ENCODE peak calls at places on chromosomes 6 and 20, in four cellular contexts. One of them, this sample, is unnamed.

GRCh38 chr6:162363757-162364156 is 363.8 kb downstream of the PRKN start:
- DNase-seq in mesothelial cell of epicardium: no peak
- DNase-seq in NCI-H1694 treated with DMSO at 0.1 percent for 48 hours: no peak
- DNase-seq in EL: no peak
- DNase-seq in this sample: no peak

GRCh38 chr6:13712485-13712990 is 903 bp upstream of the RANBP9 start:
- DNase-seq in mesothelial cell of epicardium: no peak
- DNase-seq in NCI-H1694 treated with DMSO at 0.1 percent for 48 hours: no peak
- DNase-seq in EL: peak
- DNase-seq in this sample: no peak

GRCh38 chr20:43963872-43964791 is 49.5 kb downstream of the TOX2 start:
- DNase-seq in mesothelial cell of epicardium: no peak
- DNase-seq in NCI-H1694 treated with DMSO at 0.1 percent for 48 hours: no peak
- DNase-seq in EL: no peak
- DNase-seq in this sample: no peak

GRCh38 chr6:37038297-37039198 is 33.1 kb downstream of the FGD2 start:
- DNase-seq in mesothelial cell of epicardium: no peak
- DNase-seq in NCI-H1694 treated with DMSO at 0.1 percent for 48 hours: peak
- DNase-seq in EL: no peak
- DNase-seq in this sample: no peak

GRCh38 chr20:41509801-41510200 is 108.4 kb downstream of the CHD6 start:
- DNase-seq in mesothelial cell of epicardium: no peak
- DNase-seq in NCI-H1694 treated with DMSO at 0.1 percent for 48 hours: no peak
- DNase-seq in EL: peak
- DNase-seq in this sample: no peak

GRCh38 chr6:95593025-95593424 is 15.7 kb downstream of the MANEA start:
- DNase-seq in mesothelial cell of epicardium: no peak
- DNase-seq in NCI-H1694 treated with DMSO at 0.1 percent for 48 hours: no peak
- DNase-seq in EL: no peak
- DNase-seq in this sample: no peak

GRCh38 chr6:122400467-122401089 is 1.1 kb downstream of the HSF2 start:
- DNase-seq in mesothelial cell of epicardium: no peak
- DNase-seq in NCI-H1694 treated with DMSO at 0.1 percent for 48 hours: no peak
- DNase-seq in EL: peak
- DNase-seq in this sample: no peak

GRCh38 chr6:73610444-73611275 is 43.1 kb downstream of the SLC17A5 start:
- DNase-seq in mesothelial cell of epicardium: no peak
- DNase-seq in NCI-H1694 treated with DMSO at 0.1 percent for 48 hours: peak
- DNase-seq in EL: peak
- DNase-seq in this sample: no peak

GRCh38 chr6:154479388-154480143 is 30.9 kb downstream of the CNKSR3 start:
- DNase-seq in mesothelial cell of epicardium: no peak
- DNase-seq in NCI-H1694 treated with DMSO at 0.1 percent for 48 hours: no peak
- DNase-seq in EL: peak
- DNase-seq in this sample: no peak

GRCh38 chr6:38640216-38640909 is 634 bp upstream of the BTBD9 start:
- DNase-seq in mesothelial cell of epicardium: no peak
- DNase-seq in NCI-H1694 treated with DMSO at 0.1 percent for 48 hours: no peak
- DNase-seq in EL: peak
- DNase-seq in this sample: no peak